ENCODE peak calls at places on chromosomes 16 and 17, in six cellular contexts. F is NCI-H1930; C is kidney; I is ovary; O is stimulated activated CD8-positive, alpha-beta memory T cell treated with anti-CD3 and anti-CD28 coated beads, Interleukin-15, amount 100 ng/mL, for 1 hour; H is caudate nucleus. X is an unnamed sample.

GRCh38 chr17:400257-400656 is 47.6 kb upstream of the RPH3AL start:
- DNase-seq in F (no peak), C (peak), I (no peak), O (no peak), H (no peak), X (no peak)

GRCh38 chr16:59586331-59586730 is 852.2 kb upstream of the GOT2 start:
- DNase-seq in F (no peak), C (no peak), I (no peak), O (no peak), H (no peak), X (no peak)

GRCh38 chr17:43713494-43714162 is 45.0 kb downstream of the SOST start:
- DNase-seq in F (no peak), C (no peak), I (no peak), O (no peak), H (peak), X (peak)

GRCh38 chr17:45852535-45853297 is 8.0 kb downstream of the SPPL2C start:
- DNase-seq in F (peak), C (no peak), I (peak), O (peak), H (peak), X (peak)

GRCh38 chr17:33112763-33113162 is 121.1 kb downstream of the SPACA3 start:
- DNase-seq in F (no peak), C (no peak), I (no peak), O (no peak), H (no peak), X (no peak)

GRCh38 chr16:87706278-87707000 is 59.3 kb downstream of the KLHDC4 start:
- DNase-seq in F (no peak), C (peak), I (no peak), O (no peak), H (no peak), X (no peak)

GRCh38 chr16:53822936-53823529 is 119.1 kb downstream of the FTO start:
- DNase-seq in F (no peak), C (no peak), I (no peak), O (no peak), H (no peak), X (no peak)

GRCh38 chr17:17778308-17779014 is 58.3 kb downstream of the SREBF1 start:
- DNase-seq in F (no peak), C (peak), I (peak), O (no peak), H (peak), X (peak)

GRCh38 chr16:67428146-67428731 is 2.7 kb upstream of the HSD11B2 start:
- DNase-seq in F (peak), C (peak), I (peak), O (peak), H (no peak), X (peak)

GRCh38 chr16:11835891-11836652 is 15.3 kb downstream of the RSL1D1 start:
- DNase-seq in F (no peak), C (no peak), I (no peak), O (no peak), H (no peak), X (no peak)

GRCh38 chr17:46771601-46772012 is 46.9 kb downstream of the WNT3 start:
- DNase-seq in F (peak), C (no peak), I (no peak), O (no peak), H (no peak), X (peak)

GRCh38 chr16:19292186-19292585 is 6.7 kb downstream of the CLEC19A start:
- DNase-seq in F (no peak), C (no peak), I (no peak), O (no peak), H (no peak), X (no peak)

GRCh38 chr16:85246473-85246872 is 134.2 kb upstream of the CIBAR2 start:
- DNase-seq in F (no peak), C (no peak), I (no peak), O (no peak), H (no peak), X (no peak)

GRCh38 chr17:43479948-43480347 is 3.8 kb upstream of the DHX8 start:
- DNase-seq in F (no peak), C (no peak), I (no peak), O (no peak), H (no peak), X (no peak)

GRCh38 chr17:43468746-43469544 is 14.8 kb upstream of the DHX8 start:
- DNase-seq in F (no peak), C (no peak), I (no peak), O (no peak), H (no peak), X (no peak)

GRCh38 chr17:71327376-71328059 is 793.3 kb upstream of the SOX9 start:
- DNase-seq in F (no peak), C (no peak), I (no peak), O (no peak), H (no peak), X (no peak)

GRCh38 chr16:5333991-5334390 is 236.4 kb upstream of the EEF2KMT start:
- DNase-seq in F (no peak), C (no peak), I (no peak), O (no peak), H (no peak), X (no peak)

GRCh38 chr16:84593825-84594724 is 23.8 kb downstream of the COTL1 start:
- DNase-seq in F (no peak), C (no peak), I (peak), O (peak), H (peak), X (peak)

GRCh38 chr17:82023447-82024241 is 539 bp downstream of the LRRC45 start:
- DNase-seq in F (peak), C (no peak), I (no peak), O (no peak), H (peak), X (no peak)

GRCh38 chr17:81291662-81292061 is 3.4 kb downstream of the SLC38A10 start:
- DNase-seq in F (no peak), C (peak), I (no peak), O (peak), H (no peak), X (peak)

GRCh38 chr17:63819131-63819530 is 8.1 kb upstream of the PSMC5 start:
- DNase-seq in F (no peak), C (no peak), I (no peak), O (no peak), H (no peak), X (no peak)

GRCh38 chr16:46591257-46591656 is 29.9 kb downstream of the SHCBP1 start:
- DNase-seq in F (no peak), C (no peak), I (no peak), O (no peak), H (no peak), X (no peak)

GRCh38 chr16:27223226-27223610 is 19.9 kb downstream of the KDM8 start:
- DNase-seq in F (no peak), C (no peak), I (no peak), O (no peak), H (no peak), X (peak)

GRCh38 chr17:78946631-78947030 is 21.4 kb upstream of the TIMP2 start:
- DNase-seq in F (no peak), C (no peak), I (no peak), O (no peak), H (no peak), X (no peak)

GRCh38 chr17:9050801-9051401 is 29.6 kb downstream of the NTN1 start:
- DNase-seq in F (no peak), C (no peak), I (no peak), O (no peak), H (peak), X (no peak)

X was measured in heart left ventricle.